ENCODE peak calls at places on chromosomes 6 and 20, in five cellular contexts. R is astrocyte, X is fibroblast of lung, S is H1, J is mammary epithelial cell. N is an unnamed sample.

GRCh38 chr20:32585011-32585518 is at the start of gene NOL4L:
- DNase-seq in R (no peak), S (peak; percentile 69), J (peak; percentile 33), X (peak; percentile 32), N (no peak)

GRCh38 chr20:17473662-17474061 is 57.5 kb downstream of the BFSP1 start:
- DNase-seq in J (no peak), X (no peak), R (no peak), S (peak; percentile 7), N (no peak)

GRCh38 chr20:64056639-64056888 is 6.4 kb upstream of the TCEA2 start:
- DNase-seq in X (no peak), R (no peak), S (no peak), J (no peak), N (no peak)

GRCh38 chr6:2310042-2310441 is 64.6 kb upstream of the GMDS start:
- DNase-seq in J (no peak), S (no peak), R (no peak), X (no peak), N (no peak)

GRCh38 chr6:44496705-44497369 is 109.3 kb downstream of the CDC5L start:
- DNase-seq in X (no peak), S (peak; percentile 24), R (no peak), J (no peak), N (no peak)

GRCh38 chr20:35828916-35829315 is 57.1 kb downstream of the PHF20 start:
- DNase-seq in R (no peak), J (no peak), X (no peak), S (no peak), N (no peak)

GRCh38 chr6:72621243-72622093 is at the start of gene KCNQ5:
- DNase-seq in R (no peak), S (peak; percentile 66), J (peak; percentile 20), X (peak; percentile 33), N (no peak)

GRCh38 chr6:64266351-64266821 is 630.8 kb downstream of the PHF3 start:
- DNase-seq in R (no peak), J (no peak), S (no peak), X (no peak), N (no peak)

GRCh38 chr6:137692806-137693205 is 174.3 kb upstream of the TNFAIP3 start:
- DNase-seq in J (peak; percentile 60), X (peak; percentile 46), S (no peak), R (peak; percentile 29), N (no peak)

GRCh38 chr20:17612287-17612974 is 42.6 kb downstream of the DSTN start:
- DNase-seq in R (peak; percentile 47), X (peak; percentile 57), J (peak; percentile 41), S (peak; percentile 49), N (no peak)

GRCh38 chr20:36112112-36112511 is 42.4 kb upstream of the EPB41L1 start:
- DNase-seq in R (no peak), J (no peak), S (no peak), X (no peak), N (peak; percentile 74)

GRCh38 chr6:110567957-110568696 is 91.7 kb upstream of the SLC22A16 start:
- DNase-seq in S (no peak), J (no peak), R (no peak), X (no peak), N (no peak)

GRCh38 chr6:166559211-166559610 is 27.3 kb downstream of the RAMACL start:
- DNase-seq in S (no peak), J (peak; percentile 55), R (peak; percentile 86), X (peak; percentile 84), N (no peak)

GRCh38 chr20:63736893-63737689 is 627 bp downstream of the LIME1 start:
- DNase-seq in R (no peak), S (peak; percentile 70), X (no peak), J (no peak), N (peak; percentile 32)

GRCh38 chr6:131781717-131782116 is 26.1 kb upstream of the ENPP1 start:
- DNase-seq in R (no peak), X (no peak), S (no peak), J (no peak), N (no peak)

GRCh38 chr6:124495316-124496176 is 466.7 kb upstream of the RNF217 start:
- DNase-seq in J (no peak), S (no peak), X (peak; percentile 52), R (peak; percentile 44), N (no peak)

GRCh38 chr6:8215631-8216030 is 113.3 kb upstream of the EEF1E1 start:
- DNase-seq in J (peak; percentile 19), R (peak; percentile 68), X (peak; percentile 78), S (no peak), N (no peak)

GRCh38 chr6:113421997-113422396 is 435.1 kb upstream of the MARCKS start:
- DNase-seq in X (no peak), J (no peak), R (no peak), S (no peak), N (no peak)

GRCh38 chr6:142819603-142820335 is 125.2 kb downstream of the HIVEP2 start:
- DNase-seq in X (peak; percentile 70), S (no peak), R (peak; percentile 66), J (peak; percentile 73), N (no peak)

GRCh38 chr20:33099842-33100538 is 20.5 kb downstream of the BPIFB4 start:
- DNase-seq in X (no peak), J (peak; percentile 8), R (no peak), S (no peak), N (no peak)

GRCh38 chr20:43766395-43766794 is 39.6 kb upstream of the GTSF1L start:
- DNase-seq in S (no peak), J (no peak), X (no peak), R (no peak), N (no peak)

GRCh38 chr20:63740501-63741353 is 1.2 kb downstream of the SLC2A4RG start:
- DNase-seq in X (peak; percentile 84), R (peak; percentile 72), S (peak; percentile 86), J (peak; percentile 84), N (peak; percentile 82)

GRCh38 chr6:2061880-2062279 is 183.5 kb downstream of the GMDS start:
- DNase-seq in J (no peak), S (no peak), R (peak; percentile 56), X (peak; percentile 61), N (no peak)

GRCh38 chr6:134520181-134521115 is 202.5 kb upstream of the SGK1 start:
- DNase-seq in X (peak; percentile 86), R (peak; percentile 83), J (peak; percentile 75), S (no peak), N (no peak)

GRCh38 chr20:59817406-59817805 is 116.0 kb downstream of the SYCP2 start:
- DNase-seq in S (no peak), J (no peak), R (no peak), X (no peak), N (no peak)

GRCh38 chr6:1624848-1625341 is 15.2 kb downstream of the FOXC1 start:
- DNase-seq in X (peak; percentile 54), R (peak; percentile 36), S (no peak), J (peak; percentile 61), N (no peak)

GRCh38 chr6:21312118-21312517 is 281.4 kb upstream of the SOX4 start:
- DNase-seq in X (no peak), R (no peak), J (no peak), S (no peak), N (no peak)

GRCh38 chr20:57408536-57409233 is 17.5 kb downstream of the RBM38 start:
- DNase-seq in R (no peak), S (no peak), X (no peak), J (no peak), N (no peak)

GRCh38 chr20:57408131-57408530 is 16.9 kb downstream of the RBM38 start:
- DNase-seq in X (no peak), S (no peak), J (no peak), R (no peak), N (no peak)

GRCh38 chr20:57409672-57410397 is 18.6 kb downstream of the RBM38 start:
- DNase-seq in R (no peak), S (no peak), X (no peak), J (no peak), N (no peak)

GRCh38 chr20:57410398-57411323 is 19.5 kb downstream of the RBM38 start:
- DNase-seq in X (no peak), R (no peak), S (no peak), J (no peak), N (no peak)

DNA sequence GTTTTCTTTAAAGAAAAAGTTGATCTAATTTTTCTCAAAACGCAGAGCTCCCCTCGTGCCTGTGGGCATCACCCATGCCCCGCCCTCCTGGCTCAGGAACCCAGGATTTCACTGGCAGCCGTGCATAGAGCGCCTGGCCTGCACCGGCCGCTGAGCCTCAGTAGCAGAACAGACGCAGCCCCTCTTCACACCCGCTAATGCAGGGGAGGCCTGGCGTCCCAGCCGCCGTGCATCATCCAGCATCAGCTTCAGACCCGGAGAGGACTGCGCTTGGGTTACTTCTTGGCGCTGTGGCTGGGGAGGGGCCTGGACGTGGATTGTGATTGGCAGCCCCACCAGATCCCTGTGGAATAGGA is 18.1 kb downstream of the RBM38 start:
- DNase-seq in X (no peak), R (no peak), J (no peak), S (no peak), N (no peak)
- H3K4me2 ChIP-seq in X (no peak overlapping the region), R (no peak overlapping the region), J (no peak overlapping the region), S (no peak overlapping the region), N (no peak overlapping the region)

GRCh38 chr6:25166955-25167753 is 112.0 kb upstream of the CARMIL1 start:
- DNase-seq in R (no peak), X (no peak), J (no peak), S (no peak), N (no peak)
- H3K4me2 ChIP-seq in R (no peak overlapping the region), X (no peak overlapping the region), J (no peak overlapping the region), S (no peak overlapping the region), N (no peak overlapping the region)

GRCh38 chr6:96990989-96991388 is 66.5 kb downstream of the KLHL32 start:
- DNase-seq in J (no peak), R (no peak), S (no peak), X (no peak), N (no peak)

GRCh38 chr6:96990462-96990861 is 65.9 kb downstream of the KLHL32 start:
- DNase-seq in R (no peak), X (no peak), S (no peak), J (no peak), N (no peak)

GRCh38 chr6:96994660-96995059 is 70.1 kb downstream of the KLHL32 start:
- DNase-seq in X (no peak), S (no peak), J (no peak), R (no peak), N (no peak)

GRCh38 chr6:96995903-96996302 is 71.4 kb downstream of the KLHL32 start:
- DNase-seq in X (no peak), R (no peak), S (no peak), J (no peak), N (no peak)

GRCh38 chr6:96991618-96992355 is 67.3 kb downstream of the KLHL32 start:
- DNase-seq in S (no peak), J (no peak), X (no peak), R (no peak), N (no peak)
- H3K4me2 ChIP-seq in S (no peak overlapping the region), J (no peak overlapping the region), X (no peak overlapping the region), R (no peak overlapping the region), N (no peak overlapping the region)

DNA sequence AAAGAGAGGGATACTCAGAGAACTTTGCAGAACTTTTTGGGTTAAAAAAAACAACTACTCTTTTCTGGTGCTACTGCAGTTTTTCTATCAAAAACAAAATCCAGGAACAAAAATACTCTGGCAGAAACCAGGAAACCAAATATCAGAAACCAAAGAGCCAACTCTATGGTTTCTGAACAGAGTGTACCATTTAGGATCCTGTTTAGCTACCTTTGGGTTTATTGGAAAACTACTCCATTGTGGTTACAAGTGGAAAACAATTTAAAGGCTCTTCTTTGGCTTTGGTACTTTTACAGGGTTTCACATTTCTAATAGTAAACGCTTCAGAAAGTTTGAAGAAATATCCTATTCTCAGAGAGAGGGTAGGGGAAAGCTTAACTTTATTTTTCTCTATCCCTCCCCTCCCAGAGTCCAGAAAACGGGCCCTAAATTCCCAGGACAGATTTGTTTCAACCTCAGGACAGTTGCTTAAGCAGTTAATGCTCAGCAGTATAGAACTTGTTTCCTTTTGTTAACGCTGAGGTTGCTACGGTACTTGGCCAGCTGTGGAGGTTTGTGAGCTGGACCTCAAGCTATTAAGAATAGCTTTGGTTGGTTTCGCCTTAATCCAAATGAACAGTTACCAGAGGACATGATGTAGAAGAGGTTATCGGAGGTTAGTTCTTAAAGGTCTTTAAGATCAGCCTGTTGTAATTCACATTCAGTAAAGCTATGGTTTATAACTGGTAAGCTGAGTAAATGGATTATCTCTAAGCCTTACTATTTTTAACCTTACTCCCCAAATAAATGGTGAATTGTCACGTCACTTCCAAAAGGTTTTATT is 47.9 kb downstream of the FOXO3 start:
- DNase-seq in S (no peak), J (peak; percentile 31), R (no peak), X (peak; percentile 66), N (no peak)
- H3K4me2 ChIP-seq in S (no peak overlapping the region), J (peak overlapping the region; percentile 37), R (peak overlapping the region; percentile 41), X (no peak overlapping the region), N (peak overlapping the region; percentile 4)

N was measured in PC-9.